ENCODE peak calls at places on chromosomes 7 and 10, in nine cellular contexts. M is SK-N-MC, S is HCT116, W is HepG2, B is K562, R is breast epithelium, D is sigmoid colon, I is Panc1, Y is GM12878. Z is an unnamed sample.
A peak's percentile ranks its signal among the peaks of the same experiment; 100 is the strongest.

GRCh38 chr7:67301667-67302066 is 305.0 kb downstream of the TYW1 start:
- DNase-seq in M (no peak), R (no peak), W (no peak), I (no peak), D (no peak), B (peak; percentile 16), Y (no peak), S (no peak), Z (no peak)

GRCh38 chr7:130875265-130875741 is 141.3 kb upstream of the KLF14 start:
- DNase-seq in Y (no peak), B (peak; percentile 79), R (no peak), W (peak; percentile 54), I (no peak), S (no peak), D (no peak), M (no peak), Z (peak; percentile 67)

GRCh38 chr7:400901-401485 is 111.0 kb downstream of the FOXL3 start:
- DNase-seq in S (no peak), Y (no peak), I (no peak), M (no peak), B (no peak), D (no peak), W (no peak), R (no peak), Z (peak; percentile 5)

GRCh38 chr10:15815242-15815885 is 44.9 kb downstream of the MINDY3 start:
- DNase-seq in M (peak; percentile 18), W (no peak), I (no peak), R (no peak), D (no peak), S (no peak), Y (no peak), B (no peak), Z (no peak)

GRCh38 chr7:139620676-139621344 is 97.3 kb downstream of the CLEC2L start:
- DNase-seq in Y (no peak), S (peak; percentile 26), I (peak; percentile 28), R (no peak), D (no peak), B (peak; percentile 75), M (no peak), W (peak; percentile 28), Z (peak; percentile 49)

GRCh38 chr10:98667081-98667480 is 220.3 kb upstream of the HPS1 start:
- DNase-seq in R (no peak), Y (no peak), I (no peak), M (no peak), D (no peak), S (no peak), B (no peak), W (no peak), Z (no peak)

GRCh38 chr10:63068246-63068645 is 64.9 kb upstream of the NRBF2 start:
- DNase-seq in I (no peak), W (no peak), R (no peak), D (no peak), Y (no peak), B (no peak), M (no peak), S (no peak), Z (no peak)

GRCh38 chr7:122766593-122766992 is 63.9 kb upstream of the RNF148 start:
- DNase-seq in W (no peak), D (no peak), Y (no peak), B (no peak), R (no peak), I (no peak), S (no peak), M (no peak), Z (no peak)

GRCh38 chr7:128006550-128007292 is 24.5 kb downstream of the LRRC4 start:
- DNase-seq in S (no peak), I (no peak), R (no peak), M (no peak), Y (no peak), D (no peak), W (no peak), B (no peak), Z (no peak)

GRCh38 chr7:128008141-128008540 is 23.1 kb downstream of the LRRC4 start:
- DNase-seq in B (no peak), W (no peak), I (no peak), M (no peak), D (no peak), S (no peak), R (no peak), Y (no peak), Z (no peak)

GRCh38 chr7:128005759-128006159 is 25.5 kb downstream of the LRRC4 start:
- DNase-seq in B (peak; percentile 74), D (no peak), M (no peak), I (no peak), Y (no peak), S (no peak), W (peak; percentile 87), R (no peak), Z (no peak)

GRCh38 chr7:128008744-128009143 is 22.5 kb downstream of the LRRC4 start:
- DNase-seq in M (no peak), I (no peak), W (no peak), Y (no peak), R (no peak), S (no peak), B (no peak), D (no peak), Z (no peak)

DNA sequence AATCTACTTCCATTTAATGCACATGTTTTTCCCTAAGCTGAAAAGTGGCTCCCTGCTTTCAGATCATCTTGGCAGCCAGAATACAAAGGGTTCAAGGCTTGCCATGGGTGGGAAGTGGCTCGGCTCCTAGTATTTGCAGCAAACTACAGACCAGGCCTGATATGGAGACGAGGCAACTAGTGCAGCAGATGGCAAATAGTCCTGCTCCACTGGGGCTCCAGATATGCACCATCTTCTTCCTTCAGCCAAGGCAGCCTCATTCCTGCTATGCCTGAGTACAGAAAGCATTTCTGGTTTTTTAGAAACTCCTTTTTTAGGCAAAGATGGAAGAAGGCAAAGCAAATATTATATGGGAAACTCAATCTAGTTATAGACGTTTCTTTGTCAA is 23.9 kb downstream of the LRRC4 start:
- DNase-seq in Y (no peak), S (no peak), W (no peak), R (no peak), B (no peak), D (no peak), M (no peak), I (no peak), Z (no peak)
- TF ChIP-seq POLR2AphosphoS5 in Y (no peak), S (no peak), W (no peak), R (no peak), B (no peak), D (no peak), M (no peak), I (no peak), Z (no peak)

DNA sequence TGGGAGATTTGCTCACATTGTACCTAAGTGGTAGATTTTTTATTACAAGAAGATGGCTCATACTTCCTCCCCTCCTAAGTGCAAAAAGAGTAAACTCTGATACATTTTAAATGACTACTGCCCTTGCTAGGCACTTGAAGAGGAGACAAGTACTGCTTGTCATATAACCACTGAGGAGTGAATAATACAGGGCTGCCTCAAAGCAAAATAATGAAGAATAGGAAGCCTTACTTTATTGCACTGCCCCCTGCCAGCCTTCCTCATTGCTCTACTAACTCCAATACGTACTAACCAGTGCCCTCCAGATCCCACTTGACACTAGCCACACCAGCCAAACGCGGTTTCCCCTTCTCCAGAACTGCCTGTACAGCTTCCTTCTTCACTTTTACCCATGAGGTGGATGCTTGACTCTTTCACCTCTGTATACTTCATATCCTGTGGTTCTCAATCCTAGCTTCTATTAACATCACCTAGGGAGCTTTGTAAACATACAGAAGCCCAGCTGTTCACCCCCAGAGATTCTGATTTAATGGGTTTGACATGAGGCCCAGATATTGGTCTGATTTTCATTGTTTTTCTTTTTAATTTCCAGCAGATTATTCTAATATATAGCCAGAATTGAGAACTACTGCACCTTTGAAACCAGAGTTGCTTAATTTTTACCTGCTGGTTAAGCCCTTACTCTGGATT is 11.7 kb upstream of the MTERF1 start:
- DNase-seq in R (no peak), S (no peak), I (no peak), B (no peak), D (no peak), M (no peak), W (no peak), Y (no peak), Z (no peak)
- H3K9me3 ChIP-seq in R (peaks cover 7% of the 10 kb centered on the region), S (no peaks in the 10 kb centered on the region), I (no peaks in the 10 kb centered on the region), B (no peaks in the 10 kb centered on the region), D (no peaks in the 10 kb centered on the region), M (no peaks in the 10 kb centered on the region), W (no peaks in the 10 kb centered on the region), Y (no peaks in the 10 kb centered on the region), Z (no peaks in the 10 kb centered on the region)

GRCh38 chr7:8152489-8153192 is 109.3 kb downstream of the ICA1 start:
- DNase-seq in B (no peak), S (no peak), D (no peak), W (no peak), Y (no peak), M (no peak), R (no peak), I (no peak), Z (no peak)

GRCh38 chr7:8157296-8157695 is 104.7 kb downstream of the ICA1 start:
- DNase-seq in Y (no peak), S (no peak), B (no peak), D (no peak), R (no peak), I (no peak), M (no peak), W (no peak), Z (no peak)

GRCh38 chr7:8155836-8156235 is 106.1 kb downstream of the ICA1 start:
- DNase-seq in W (no peak), S (no peak), Y (no peak), M (no peak), B (no peak), D (no peak), I (no peak), R (no peak), Z (no peak)

GRCh38 chr7:8151161-8151560 is 110.8 kb downstream of the ICA1 start:
- DNase-seq in Y (no peak), R (peak; percentile 43), S (no peak), B (no peak), M (no peak), W (no peak), I (no peak), D (no peak), Z (no peak)

DNA sequence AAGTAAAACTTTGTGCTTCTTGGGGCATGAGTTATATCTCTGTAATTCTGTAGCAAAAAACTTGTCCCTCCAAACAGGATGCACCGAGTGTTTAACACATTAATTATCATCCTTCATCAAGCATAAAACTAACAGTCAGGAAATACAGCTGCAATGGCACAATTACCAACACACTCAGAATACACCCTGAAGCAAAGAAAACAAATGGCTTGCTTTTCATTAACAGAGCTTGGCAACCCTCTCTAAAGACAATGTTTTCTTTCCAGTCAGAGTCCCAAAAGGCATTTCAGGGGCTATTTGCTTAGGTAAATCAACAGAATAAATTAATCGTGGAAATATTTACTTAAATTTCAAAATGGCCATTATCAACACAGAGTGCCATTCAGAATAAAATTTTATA is 107.7 kb downstream of the ICA1 start:
- DNase-seq in D (no peak), S (no peak), Y (no peak), W (no peak), R (no peak), M (peak; percentile 24), B (no peak), I (no peak), Z (no peak)
- TF ChIP-seq POLR2AphosphoS5 in D (no peak), S (no peak), Y (no peak), W (no peak), R (no peak), M (peak; percentile 39), B (no peak), I (no peak), Z (no peak)

GRCh38 chr10:94024407-94024806 is 30.7 kb downstream of the PLCE1 start:
- DNase-seq in R (no peak), W (no peak), B (no peak), Y (no peak), S (no peak), M (no peak), I (no peak), D (no peak), Z (no peak)

GRCh38 chr10:94029955-94030354 is 36.2 kb downstream of the PLCE1 start:
- DNase-seq in M (no peak), W (no peak), R (no peak), Y (no peak), I (no peak), S (no peak), D (no peak), B (no peak), Z (no peak)

GRCh38 chr10:94023909-94024308 is 30.2 kb downstream of the PLCE1 start:
- DNase-seq in W (no peak), D (no peak), S (no peak), R (no peak), B (no peak), Y (no peak), I (no peak), M (no peak), Z (no peak)

GRCh38 chr10:94027197-94027596 is 33.5 kb downstream of the PLCE1 start:
- DNase-seq in B (no peak), M (no peak), R (no peak), D (no peak), S (no peak), Y (no peak), I (no peak), W (no peak), Z (no peak)
- H3K9me3 ChIP-seq in B (no peaks in the 10 kb centered on the region), M (no peaks in the 10 kb centered on the region), R (peaks cover 27% of the 10 kb centered on the region), D (peaks cover 8% of the 10 kb centered on the region), S (peaks cover 5% of the 10 kb centered on the region), Y (no peaks in the 10 kb centered on the region), I (peaks cover 58% of the 10 kb centered on the region), W (peaks cover 47% of the 10 kb centered on the region), Z (peaks cover 21% of the 10 kb centered on the region)